ENCODE peak calls at places on chromosomes 7 and 10, in nine cellular contexts. One of them, this sample, is unnamed.

GRCh38 chr10:3452234-3452633 is 279.7 kb upstream of the PITRM1 start:
- DNase-seq in AG10803: peak; percentile 94
- DNase-seq in HTR-8/SVneo: peak; percentile 53
- DNase-seq in body of pancreas: no peak
- DNase-seq in KBM-7: no peak
- DNase-seq in Ammon's horn: no peak
- DNase-seq in NCI-H1417: no peak
- DNase-seq in stimulated activated CD8-positive, alpha-beta memory T cell treated with anti-CD3 and anti-CD28 coated beads, Interleukin-4, amount 100 ng/mL, for 24 hours: no peak
- DNase-seq in stimulated activated CD4-positive, alpha-beta T cell treated with anti-CD3 and anti-CD28 coated beads, Interleukin-4, amount 100 ng/mL, for 1 hour: no peak
- DNase-seq in this sample: no peak

GRCh38 chr10:79099898-79100448 is 31.2 kb downstream of the ZMIZ1 start:
- DNase-seq in NCI-H1417: no peak
- DNase-seq in KBM-7: no peak
- DNase-seq in AG10803: no peak
- DNase-seq in stimulated activated CD8-positive, alpha-beta memory T cell treated with anti-CD3 and anti-CD28 coated beads, Interleukin-4, amount 100 ng/mL, for 24 hours: no peak
- DNase-seq in stimulated activated CD4-positive, alpha-beta T cell treated with anti-CD3 and anti-CD28 coated beads, Interleukin-4, amount 100 ng/mL, for 1 hour: no peak
- DNase-seq in body of pancreas: no peak
- DNase-seq in HTR-8/SVneo: no peak
- DNase-seq in Ammon's horn: no peak
- DNase-seq in this sample: no peak

GRCh38 chr10:619710-620109 is 69.8 kb downstream of the DIP2C start:
- DNase-seq in stimulated activated CD4-positive, alpha-beta T cell treated with anti-CD3 and anti-CD28 coated beads, Interleukin-4, amount 100 ng/mL, for 1 hour: no peak
- DNase-seq in HTR-8/SVneo: no peak
- DNase-seq in Ammon's horn: no peak
- DNase-seq in body of pancreas: no peak
- DNase-seq in AG10803: no peak
- DNase-seq in stimulated activated CD8-positive, alpha-beta memory T cell treated with anti-CD3 and anti-CD28 coated beads, Interleukin-4, amount 100 ng/mL, for 24 hours: no peak
- DNase-seq in NCI-H1417: no peak
- DNase-seq in KBM-7: no peak
- DNase-seq in this sample: no peak

GRCh38 chr10:100895896-100896295 is 16.9 kb upstream of the SLF2 start:
- DNase-seq in KBM-7: no peak
- DNase-seq in AG10803: no peak
- DNase-seq in stimulated activated CD4-positive, alpha-beta T cell treated with anti-CD3 and anti-CD28 coated beads, Interleukin-4, amount 100 ng/mL, for 1 hour: no peak
- DNase-seq in body of pancreas: no peak
- DNase-seq in stimulated activated CD8-positive, alpha-beta memory T cell treated with anti-CD3 and anti-CD28 coated beads, Interleukin-4, amount 100 ng/mL, for 24 hours: no peak
- DNase-seq in HTR-8/SVneo: no peak
- DNase-seq in Ammon's horn: no peak
- DNase-seq in NCI-H1417: no peak
- DNase-seq in this sample: no peak

GRCh38 chr10:57955076-57955475 is 312.6 kb downstream of the IPMK start:
- DNase-seq in NCI-H1417: no peak
- DNase-seq in HTR-8/SVneo: no peak
- DNase-seq in Ammon's horn: no peak
- DNase-seq in body of pancreas: no peak
- DNase-seq in AG10803: peak; percentile 71
- DNase-seq in stimulated activated CD4-positive, alpha-beta T cell treated with anti-CD3 and anti-CD28 coated beads, Interleukin-4, amount 100 ng/mL, for 1 hour: no peak
- DNase-seq in stimulated activated CD8-positive, alpha-beta memory T cell treated with anti-CD3 and anti-CD28 coated beads, Interleukin-4, amount 100 ng/mL, for 24 hours: no peak
- DNase-seq in KBM-7: no peak
- DNase-seq in this sample: no peak

GRCh38 chr10:97686301-97686961 is 610 bp downstream of the AVPI1 start:
- DNase-seq in stimulated activated CD4-positive, alpha-beta T cell treated with anti-CD3 and anti-CD28 coated beads, Interleukin-4, amount 100 ng/mL, for 1 hour: no peak
- DNase-seq in KBM-7: no peak
- DNase-seq in body of pancreas: no peak
- DNase-seq in AG10803: no peak
- DNase-seq in Ammon's horn: no peak
- DNase-seq in HTR-8/SVneo: no peak
- DNase-seq in NCI-H1417: no peak
- DNase-seq in stimulated activated CD8-positive, alpha-beta memory T cell treated with anti-CD3 and anti-CD28 coated beads, Interleukin-4, amount 100 ng/mL, for 24 hours: no peak
- DNase-seq in this sample: no peak

GRCh38 chr7:150903627-150904026 is 51.3 kb downstream of the AOC1 start:
- DNase-seq in stimulated activated CD4-positive, alpha-beta T cell treated with anti-CD3 and anti-CD28 coated beads, Interleukin-4, amount 100 ng/mL, for 1 hour: no peak
- DNase-seq in NCI-H1417: peak; percentile 73
- DNase-seq in body of pancreas: peak; percentile 74
- DNase-seq in stimulated activated CD8-positive, alpha-beta memory T cell treated with anti-CD3 and anti-CD28 coated beads, Interleukin-4, amount 100 ng/mL, for 24 hours: no peak
- DNase-seq in HTR-8/SVneo: peak; percentile 44
- DNase-seq in KBM-7: no peak
- DNase-seq in AG10803: peak; percentile 47
- DNase-seq in Ammon's horn: peak; percentile 47
- DNase-seq in this sample: no peak

GRCh38 chr10:92490387-92490786 is 83.5 kb downstream of the IDE start:
- DNase-seq in stimulated activated CD4-positive, alpha-beta T cell treated with anti-CD3 and anti-CD28 coated beads, Interleukin-4, amount 100 ng/mL, for 1 hour: no peak
- DNase-seq in Ammon's horn: no peak
- DNase-seq in NCI-H1417: no peak
- DNase-seq in stimulated activated CD8-positive, alpha-beta memory T cell treated with anti-CD3 and anti-CD28 coated beads, Interleukin-4, amount 100 ng/mL, for 24 hours: no peak
- DNase-seq in body of pancreas: no peak
- DNase-seq in HTR-8/SVneo: no peak
- DNase-seq in AG10803: no peak
- DNase-seq in KBM-7: no peak
- DNase-seq in this sample: no peak

GRCh38 chr7:81234896-81235295 is 316.0 kb upstream of the SEMA3C start:
- DNase-seq in stimulated activated CD8-positive, alpha-beta memory T cell treated with anti-CD3 and anti-CD28 coated beads, Interleukin-4, amount 100 ng/mL, for 24 hours: no peak
- DNase-seq in AG10803: peak; percentile 12
- DNase-seq in HTR-8/SVneo: no peak
- DNase-seq in NCI-H1417: no peak
- DNase-seq in stimulated activated CD4-positive, alpha-beta T cell treated with anti-CD3 and anti-CD28 coated beads, Interleukin-4, amount 100 ng/mL, for 1 hour: no peak
- DNase-seq in body of pancreas: no peak
- DNase-seq in KBM-7: no peak
- DNase-seq in Ammon's horn: no peak
- DNase-seq in this sample: no peak

GRCh38 chr7:151231964-151232271 is 365 bp upstream of the CHPF2 start:
- DNase-seq in KBM-7: no peak
- DNase-seq in body of pancreas: no peak
- DNase-seq in stimulated activated CD8-positive, alpha-beta memory T cell treated with anti-CD3 and anti-CD28 coated beads, Interleukin-4, amount 100 ng/mL, for 24 hours: no peak
- DNase-seq in HTR-8/SVneo: no peak
- DNase-seq in Ammon's horn: no peak
- DNase-seq in stimulated activated CD4-positive, alpha-beta T cell treated with anti-CD3 and anti-CD28 coated beads, Interleukin-4, amount 100 ng/mL, for 1 hour: no peak
- DNase-seq in NCI-H1417: no peak
- DNase-seq in AG10803: peak; percentile 54
- DNase-seq in this sample: no peak

GRCh38 chr7:87877641-87878040 is 1.3 kb downstream of the DBF4 start:
- DNase-seq in stimulated activated CD4-positive, alpha-beta T cell treated with anti-CD3 and anti-CD28 coated beads, Interleukin-4, amount 100 ng/mL, for 1 hour: no peak
- DNase-seq in KBM-7: peak; percentile 11
- DNase-seq in Ammon's horn: no peak
- DNase-seq in body of pancreas: no peak
- DNase-seq in stimulated activated CD8-positive, alpha-beta memory T cell treated with anti-CD3 and anti-CD28 coated beads, Interleukin-4, amount 100 ng/mL, for 24 hours: no peak
- DNase-seq in HTR-8/SVneo: no peak
- DNase-seq in AG10803: no peak
- DNase-seq in NCI-H1417: no peak
- DNase-seq in this sample: no peak

GRCh38 chr10:114400091-114400490 is 4.2 kb downstream of the AFAP1L2 start:
- DNase-seq in NCI-H1417: no peak
- DNase-seq in stimulated activated CD8-positive, alpha-beta memory T cell treated with anti-CD3 and anti-CD28 coated beads, Interleukin-4, amount 100 ng/mL, for 24 hours: no peak
- DNase-seq in AG10803: no peak
- DNase-seq in HTR-8/SVneo: no peak
- DNase-seq in KBM-7: no peak
- DNase-seq in Ammon's horn: no peak
- DNase-seq in body of pancreas: no peak
- DNase-seq in stimulated activated CD4-positive, alpha-beta T cell treated with anti-CD3 and anti-CD28 coated beads, Interleukin-4, amount 100 ng/mL, for 1 hour: no peak
- DNase-seq in this sample: no peak

GRCh38 chr7:73680501-73680900 is 2.8 kb downstream of the DNAJC30 start:
- DNase-seq in NCI-H1417: no peak
- DNase-seq in stimulated activated CD4-positive, alpha-beta T cell treated with anti-CD3 and anti-CD28 coated beads, Interleukin-4, amount 100 ng/mL, for 1 hour: no peak
- DNase-seq in body of pancreas: no peak
- DNase-seq in Ammon's horn: no peak
- DNase-seq in AG10803: no peak
- DNase-seq in KBM-7: no peak
- DNase-seq in HTR-8/SVneo: no peak
- DNase-seq in stimulated activated CD8-positive, alpha-beta memory T cell treated with anti-CD3 and anti-CD28 coated beads, Interleukin-4, amount 100 ng/mL, for 24 hours: no peak
- DNase-seq in this sample: no peak

GRCh38 chr7:921071-921461 is 33.4 kb downstream of the ADAP1 start:
- DNase-seq in KBM-7: no peak
- DNase-seq in stimulated activated CD4-positive, alpha-beta T cell treated with anti-CD3 and anti-CD28 coated beads, Interleukin-4, amount 100 ng/mL, for 1 hour: peak; percentile 1
- DNase-seq in NCI-H1417: no peak
- DNase-seq in HTR-8/SVneo: no peak
- DNase-seq in AG10803: no peak
- DNase-seq in stimulated activated CD8-positive, alpha-beta memory T cell treated with anti-CD3 and anti-CD28 coated beads, Interleukin-4, amount 100 ng/mL, for 24 hours: no peak
- DNase-seq in body of pancreas: no peak
- DNase-seq in Ammon's horn: no peak
- DNase-seq in this sample: no peak

GRCh38 chr7:12945901-12946300 is 258.5 kb downstream of the ARL4A start:
- DNase-seq in stimulated activated CD8-positive, alpha-beta memory T cell treated with anti-CD3 and anti-CD28 coated beads, Interleukin-4, amount 100 ng/mL, for 24 hours: no peak
- DNase-seq in HTR-8/SVneo: no peak
- DNase-seq in AG10803: no peak
- DNase-seq in Ammon's horn: no peak
- DNase-seq in body of pancreas: no peak
- DNase-seq in KBM-7: no peak
- DNase-seq in stimulated activated CD4-positive, alpha-beta T cell treated with anti-CD3 and anti-CD28 coated beads, Interleukin-4, amount 100 ng/mL, for 1 hour: no peak
- DNase-seq in NCI-H1417: no peak
- DNase-seq in this sample: no peak

GRCh38 chr7:100141554-100141949 is 7.2 kb upstream of the LAMTOR4 start:
- DNase-seq in KBM-7: no peak
- DNase-seq in HTR-8/SVneo: no peak
- DNase-seq in AG10803: no peak
- DNase-seq in stimulated activated CD8-positive, alpha-beta memory T cell treated with anti-CD3 and anti-CD28 coated beads, Interleukin-4, amount 100 ng/mL, for 24 hours: no peak
- DNase-seq in Ammon's horn: no peak
- DNase-seq in body of pancreas: no peak
- DNase-seq in NCI-H1417: no peak
- DNase-seq in stimulated activated CD4-positive, alpha-beta T cell treated with anti-CD3 and anti-CD28 coated beads, Interleukin-4, amount 100 ng/mL, for 1 hour: no peak
- DNase-seq in this sample: no peak

GRCh38 chr10:42955493-42955889 is 121.4 kb upstream of the RET start:
- DNase-seq in AG10803: no peak
- DNase-seq in stimulated activated CD8-positive, alpha-beta memory T cell treated with anti-CD3 and anti-CD28 coated beads, Interleukin-4, amount 100 ng/mL, for 24 hours: no peak
- DNase-seq in NCI-H1417: no peak
- DNase-seq in stimulated activated CD4-positive, alpha-beta T cell treated with anti-CD3 and anti-CD28 coated beads, Interleukin-4, amount 100 ng/mL, for 1 hour: no peak
- DNase-seq in KBM-7: no peak
- DNase-seq in HTR-8/SVneo: no peak
- DNase-seq in body of pancreas: no peak
- DNase-seq in Ammon's horn: no peak
- DNase-seq in this sample: no peak

GRCh38 chr10:72800000-72800740 is 93.4 kb upstream of the OIT3 start:
- DNase-seq in Ammon's horn: no peak
- DNase-seq in KBM-7: no peak
- DNase-seq in body of pancreas: no peak
- DNase-seq in AG10803: peak; percentile 75
- DNase-seq in NCI-H1417: peak; percentile 41
- DNase-seq in stimulated activated CD8-positive, alpha-beta memory T cell treated with anti-CD3 and anti-CD28 coated beads, Interleukin-4, amount 100 ng/mL, for 24 hours: no peak
- DNase-seq in HTR-8/SVneo: peak; percentile 44
- DNase-seq in stimulated activated CD4-positive, alpha-beta T cell treated with anti-CD3 and anti-CD28 coated beads, Interleukin-4, amount 100 ng/mL, for 1 hour: no peak
- DNase-seq in this sample: peak; percentile 3

GRCh38 chr7:117993377-117994003 is 120.2 kb upstream of the CTTNBP2 start:
- DNase-seq in stimulated activated CD4-positive, alpha-beta T cell treated with anti-CD3 and anti-CD28 coated beads, Interleukin-4, amount 100 ng/mL, for 1 hour: no peak
- DNase-seq in AG10803: no peak
- DNase-seq in KBM-7: peak; percentile 59
- DNase-seq in HTR-8/SVneo: peak; percentile 2
- DNase-seq in Ammon's horn: peak; percentile 52
- DNase-seq in body of pancreas: peak; percentile 14
- DNase-seq in stimulated activated CD8-positive, alpha-beta memory T cell treated with anti-CD3 and anti-CD28 coated beads, Interleukin-4, amount 100 ng/mL, for 24 hours: no peak
- DNase-seq in NCI-H1417: peak; percentile 70
- DNase-seq in this sample: no peak

GRCh38 chr10:60816624-60817023 is 38.3 kb downstream of the CDK1 start:
- DNase-seq in AG10803: peak; percentile 90
- DNase-seq in stimulated activated CD8-positive, alpha-beta memory T cell treated with anti-CD3 and anti-CD28 coated beads, Interleukin-4, amount 100 ng/mL, for 24 hours: no peak
- DNase-seq in stimulated activated CD4-positive, alpha-beta T cell treated with anti-CD3 and anti-CD28 coated beads, Interleukin-4, amount 100 ng/mL, for 1 hour: no peak
- DNase-seq in KBM-7: peak; percentile 79
- DNase-seq in HTR-8/SVneo: peak; percentile 75
- DNase-seq in NCI-H1417: peak; percentile 77
- DNase-seq in body of pancreas: peak; percentile 47
- DNase-seq in Ammon's horn: peak; percentile 95
- DNase-seq in this sample: peak; percentile 31